ENCODE peak calls at places on chromosomes 12 and 14, in seven cellular contexts. W is CD8-positive, alpha-beta T cell; A is heart left ventricle; K is heart right ventricle; H is pancreas; V is A549; S is adrenal gland. G is an unnamed sample.

GRCh38 chr12:39935275-39935674 is 170.6 kb downstream of the SLC2A13 start:
- DNase-seq in S (no peak), H (no peak), K (no peak), V (no peak), W (no peak), A (no peak), G (no peak)

GRCh38 chr12:69685810-69686209 is 13.3 kb downstream of the BEST3 start:
- DNase-seq in V (peak), W (no peak), S (peak), H (no peak), A (no peak), K (no peak), G (no peak)

GRCh38 chr12:58443273-58443980 is 476.9 kb downstream of the LRIG3 start:
- DNase-seq in W (no peak), A (no peak), K (no peak), S (peak), H (no peak), V (peak), G (no peak)

GRCh38 chr14:80146941-80147340 is 64.4 kb downstream of the DIO2 start:
- DNase-seq in K (no peak), V (no peak), W (no peak), A (no peak), H (no peak), S (no peak), G (no peak)

GRCh38 chr12:48165089-48166031 is 8.0 kb upstream of the ASB8 start:
- DNase-seq in K (no peak), H (peak), W (no peak), A (no peak), S (no peak), V (peak), G (no peak)

GRCh38 chr12:94258593-94258992 is 110.2 kb downstream of the PLXNC1 start:
- DNase-seq in H (no peak), V (no peak), W (no peak), K (no peak), S (no peak), A (no peak), G (no peak)

GRCh38 chr12:6118891-6119568 is 5.4 kb downstream of the VWF start:
- DNase-seq in V (no peak), W (no peak), S (no peak), A (no peak), K (no peak), H (no peak), G (no peak)

GRCh38 chr14:92914087-92914656 is 8.8 kb upstream of the CHGA start:
- DNase-seq in H (no peak), V (no peak), K (peak), W (peak), S (peak), A (no peak), G (no peak)

GRCh38 chr12:131141483-131141882 is 187.8 kb downstream of the ADGRD1 start:
- DNase-seq in S (no peak), A (no peak), H (no peak), V (no peak), W (no peak), K (no peak), G (no peak)

GRCh38 chr14:50012644-50013043 is 103.7 kb downstream of the VCPKMT start:
- DNase-seq in W (no peak), S (no peak), K (no peak), H (no peak), V (no peak), A (no peak), G (no peak)

GRCh38 chr14:91113829-91114078 is at the start of gene DGLUCY:
- DNase-seq in H (no peak), K (peak), A (peak), V (peak), S (peak), W (no peak), G (peak)

GRCh38 chr12:109578330-109578927 is 4.8 kb downstream of the MVK start:
- DNase-seq in A (no peak), H (no peak), V (no peak), K (no peak), S (no peak), W (no peak), G (no peak)

GRCh38 chr12:80627773-80628172 is 79.7 kb upstream of the MYF6 start:
- DNase-seq in V (no peak), H (no peak), A (no peak), K (no peak), W (no peak), S (no peak), G (no peak)

GRCh38 chr14:72613196-72613974 is 280.5 kb downstream of the DPF3 start:
- DNase-seq in W (no peak), K (peak), S (peak), H (peak), V (no peak), A (peak), G (no peak)

GRCh38 chr12:81859521-81859920 is 100.4 kb upstream of the PPFIA2 start:
- DNase-seq in W (no peak), K (no peak), S (no peak), H (no peak), A (no peak), V (no peak), G (no peak)

GRCh38 chr14:36224176-36224575 is 47.7 kb upstream of the PTCSC3 start:
- DNase-seq in K (no peak), H (no peak), A (no peak), S (no peak), W (no peak), V (no peak), G (no peak)

GRCh38 chr12:122732170-122732569 is 1.5 kb upstream of the HCAR1 start:
- DNase-seq in K (no peak), W (no peak), V (no peak), H (no peak), A (no peak), S (no peak), G (no peak)

GRCh38 chr14:101502761-101503392 is 58.4 kb upstream of the DIO3 start:
- DNase-seq in H (no peak), S (no peak), K (no peak), A (peak), W (no peak), V (no peak), G (no peak)

GRCh38 chr14:50067723-50068495 is 48.5 kb downstream of the VCPKMT start:
- DNase-seq in K (no peak), H (no peak), S (peak), W (no peak), A (no peak), V (peak), G (no peak)

GRCh38 chr14:46490150-46490769 is 161.3 kb downstream of the RPL10L start:
- DNase-seq in H (no peak), S (no peak), K (no peak), V (peak), A (no peak), W (no peak), G (no peak)

GRCh38 chr14:72594099-72594901 is 299.6 kb downstream of the DPF3 start:
- DNase-seq in V (no peak), A (no peak), K (no peak), S (no peak), W (peak), H (no peak), G (no peak)

GRCh38 chr12:12807970-12808702 is 5.0 kb upstream of the DDX47 start:
- DNase-seq in H (no peak), V (no peak), S (peak), A (peak), K (peak), W (peak), G (no peak)

GRCh38 chr14:63544641-63545234 is 1.6 kb upstream of the PPP2R5E start:
- DNase-seq in S (no peak), V (peak), W (no peak), A (no peak), K (no peak), H (no peak), G (no peak)

GRCh38 chr14:104171029-104171697 is 32.8 kb downstream of the KIF26A start:
- DNase-seq in W (no peak), V (no peak), S (no peak), A (no peak), H (peak), K (no peak), G (no peak)

GRCh38 chr12:49762468-49762847 is 21.1 kb downstream of the TMBIM6 start:
- DNase-seq in V (no peak), S (no peak), W (no peak), A (no peak), K (no peak), H (no peak), G (no peak)

GRCh38 chr14:64253672-64254071 is 40.5 kb downstream of the ESR2 start:
- DNase-seq in S (no peak), W (no peak), V (no peak), H (no peak), K (no peak), A (no peak), G (no peak)

GRCh38 chr14:68682166-68683103 is 110.4 kb downstream of the ZFP36L1 start:
- DNase-seq in H (no peak), W (no peak), A (no peak), K (no peak), S (peak), V (peak), G (peak)

GRCh38 chr12:31756977-31757420 is 28.2 kb upstream of the AMN1 start:
- DNase-seq in K (no peak), W (no peak), A (no peak), H (no peak), S (no peak), V (peak), G (no peak)

GRCh38 chr12:49824886-49825285 is 3.3 kb downstream of the NCKAP5L start:
- DNase-seq in V (no peak), W (no peak), S (no peak), A (no peak), K (no peak), H (no peak), G (no peak)

GRCh38 chr12:113030875-113031525 is 25.5 kb upstream of the DTX1 start:
- DNase-seq in A (no peak), S (peak), K (no peak), H (peak), V (peak), W (no peak), G (no peak)

GRCh38 chr14:41606249-41607118 is at the start of gene LRFN5:
- DNase-seq in K (peak), H (no peak), A (peak), V (no peak), W (no peak), S (peak), G (no peak)

GRCh38 chr12:65324551-65324950 is 46.1 kb downstream of the MSRB3 start:
- DNase-seq in W (no peak), V (no peak), S (no peak), A (no peak), H (no peak), K (no peak), G (no peak)

DNA sequence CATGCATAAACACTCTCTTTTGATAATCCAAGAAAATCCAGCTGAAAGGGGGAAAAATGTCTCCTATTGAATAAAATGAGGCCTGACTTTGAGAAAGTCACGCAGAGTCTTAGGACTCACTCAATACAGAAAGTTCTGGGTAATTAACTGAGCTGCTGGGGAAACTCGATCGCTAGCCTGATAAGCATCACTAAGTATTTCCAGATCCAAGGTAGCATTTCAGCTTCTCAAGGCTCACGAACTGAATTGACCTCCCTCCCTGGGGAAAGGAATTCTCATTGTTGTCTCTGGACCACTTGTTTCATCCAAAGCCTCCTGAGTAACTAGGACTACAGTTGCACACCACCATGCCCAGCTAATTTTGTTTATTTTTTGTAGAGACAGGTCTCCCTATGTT is 13.8 kb upstream of the ANAPC5 start:
- DNase-seq in W (no peak), H (no peak), V (no peak), K (no peak), A (no peak), S (no peak), G (no peak)
- H3K27ac ChIP-seq in W (no peak), H (no peak), V (no peak), K (no peak), A (no peak), S (no peak), G (no peak)

DNA sequence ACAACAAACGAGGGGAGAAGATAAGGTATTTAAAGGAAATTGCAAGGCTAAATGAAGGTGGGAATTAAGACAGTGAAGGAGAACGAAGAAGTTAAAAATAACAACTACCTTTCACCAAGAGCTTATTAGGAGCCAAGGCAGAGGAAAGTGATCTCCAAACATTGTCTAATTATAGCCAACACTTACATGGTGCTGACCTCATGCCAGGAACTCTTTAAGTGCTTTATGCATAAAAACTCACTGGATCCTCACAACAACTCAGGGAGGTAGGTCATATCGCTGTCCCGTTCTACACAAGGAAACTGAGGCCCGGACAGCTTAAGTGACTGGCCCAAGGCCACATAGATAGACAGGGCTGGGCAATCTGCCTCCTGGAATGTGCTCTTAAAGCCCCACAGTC is 19.5 kb downstream of the TAMALIN start:
- DNase-seq in W (no peak), S (no peak), A (no peak), K (no peak), V (no peak), H (no peak), G (no peak)
- H3K4me3 ChIP-seq in W (no peak), S (no peak), A (no peak), K (no peak), V (peak), H (no peak), G (peak)

GRCh38 chr12:118360785-118361404 is 11.8 kb downstream of the TAOK3 start:
- DNase-seq in A (no peak), V (peak), H (no peak), S (no peak), K (no peak), W (no peak), G (no peak)
- H3K27ac ChIP-seq in A (no peak), V (peak), H (no peak), S (no peak), K (no peak), W (no peak), G (no peak)

GRCh38 chr12:90183201-90183600 is 474.6 kb upstream of the ATP2B1 start:
- DNase-seq in K (no peak), W (no peak), V (no peak), A (no peak), H (no peak), S (no peak), G (no peak)
- H3K4me3 ChIP-seq in K (no peak), W (no peak), V (no peak), A (no peak), H (no peak), S (no peak), G (no peak)

GRCh38 chr12:89960607-89961394 is 252.2 kb upstream of the ATP2B1 start:
- DNase-seq in S (no peak), K (no peak), V (no peak), H (no peak), W (no peak), A (no peak), G (no peak)

GRCh38 chr12:89959188-89959587 is 250.6 kb upstream of the ATP2B1 start:
- DNase-seq in S (no peak), H (no peak), W (no peak), K (no peak), V (no peak), A (no peak), G (no peak)

GRCh38 chr12:89954259-89954658 is 245.6 kb upstream of the ATP2B1 start:
- DNase-seq in H (no peak), S (no peak), W (no peak), A (no peak), K (no peak), V (no peak), G (no peak)

GRCh38 chr12:89962648-89963047 is 254.0 kb upstream of the ATP2B1 start:
- DNase-seq in A (no peak), W (no peak), V (no peak), S (no peak), H (no peak), K (no peak), G (no peak)

DNA sequence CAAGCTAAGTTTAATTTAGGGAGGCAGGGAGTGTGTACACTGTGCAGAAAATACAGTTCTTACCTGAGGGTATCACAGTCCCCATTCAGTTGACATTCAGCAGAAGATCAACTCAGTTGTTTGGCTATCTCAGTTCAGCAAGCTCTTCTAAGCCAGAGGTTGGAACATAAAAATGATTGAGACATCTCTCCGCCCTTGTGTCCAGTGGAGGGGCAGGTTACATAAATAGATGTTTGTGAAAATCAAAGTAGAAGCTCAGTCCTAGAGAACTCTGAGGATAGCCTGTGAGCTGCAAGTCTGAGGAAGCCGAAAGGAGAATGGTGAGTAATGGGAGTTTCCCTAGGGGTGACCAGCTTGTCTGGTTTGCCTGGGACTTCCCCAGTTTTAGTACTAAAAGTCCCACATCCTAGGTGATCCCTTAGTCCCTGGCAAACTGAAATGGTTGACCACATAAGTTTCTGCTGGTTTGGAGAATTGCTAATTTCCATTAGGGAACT is 251.4 kb upstream of the ATP2B1 start:
- DNase-seq in W (no peak), H (no peak), A (no peak), V (no peak), S (no peak), K (no peak), G (no peak)
- H3K27ac ChIP-seq in W (no peak), H (no peak), A (no peak), V (peak), S (no peak), K (no peak), G (no peak)

DNA sequence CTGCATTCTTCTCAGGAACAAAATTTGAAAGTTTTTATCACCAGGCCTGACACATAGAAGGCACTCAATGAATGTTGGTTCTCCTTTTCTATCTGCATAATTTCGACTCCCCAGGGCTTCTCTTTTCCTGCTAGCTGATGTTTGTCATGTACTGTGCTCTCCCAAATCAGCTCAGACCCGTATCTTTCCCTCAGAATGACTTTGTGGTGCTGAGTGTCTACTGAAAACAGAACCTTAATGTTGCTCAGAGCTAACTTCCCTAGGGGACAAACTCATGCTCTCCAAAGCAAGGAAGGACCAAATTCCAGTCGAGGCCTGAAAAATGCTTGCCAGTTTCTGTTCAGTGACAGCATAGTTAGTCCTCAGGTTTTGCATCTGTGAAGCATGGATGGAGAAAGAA is 1.9 kb downstream of the ARHGDIB start:
- DNase-seq in W (no peak), S (no peak), H (no peak), K (no peak), A (no peak), V (no peak), G (no peak)
- H3K4me3 ChIP-seq in W (peak), S (no peak), H (no peak), K (no peak), A (peak), V (no peak), G (peak)

G was measured in thoracic aorta.